ENCODE peak calls at places on chromosomes 5 and 9, in six cellular contexts. X is heart left ventricle; L is sigmoid colon; S is psoas muscle; M is CD4-positive, CD25-positive, alpha-beta regulatory T cell; Z is GM23248. F is an unnamed sample.

GRCh38 chr5:179840766-179841165 is 17.9 kb downstream of the MRNIP start:
- DNase-seq in X (no peak), L (peak; percentile 64), S (no peak), M (no peak), Z (no peak), F (no peak)

GRCh38 chr5:107724642-107725041 is 53.9 kb upstream of the EFNA5 start:
- DNase-seq in X (no peak), L (no peak), S (no peak), M (no peak), Z (no peak), F (no peak)

GRCh38 chr5:164687391-164687790 is 1182.0 kb downstream of the MAT2B start:
- DNase-seq in X (no peak), L (no peak), S (no peak), M (no peak), Z (no peak), F (no peak)

GRCh38 chr5:174688441-174689354 is 35.7 kb upstream of the MSX2 start:
- DNase-seq in X (no peak), L (no peak), S (no peak), M (no peak), Z (no peak), F (no peak)

GRCh38 chr9:22052376-22052945 is 43.4 kb upstream of the CDKN2B start:
- DNase-seq in X (no peak), L (no peak), S (no peak), M (no peak), Z (peak; percentile 88), F (no peak)

GRCh38 chr9:7828344-7828743 is 28.8 kb upstream of the DMAC1 start:
- DNase-seq in X (no peak), L (no peak), S (no peak), M (no peak), Z (no peak), F (no peak)

GRCh38 chr5:114830114-114830513 is 339.6 kb downstream of the TRIM36 start:
- DNase-seq in X (no peak), L (no peak), S (no peak), M (no peak), Z (no peak), F (no peak)

GRCh38 chr5:173791878-173792277 is 96.3 kb upstream of the CPEB4 start:
- DNase-seq in X (no peak), L (no peak), S (no peak), M (no peak), Z (no peak), F (no peak)

GRCh38 chr9:127450831-127451680 is at the start of the genes LRSAM1 and RPL12:
- DNase-seq in X (peak; percentile 98), L (peak; percentile 99), S (peak; percentile 96), M (peak; percentile 95), Z (peak; percentile 96), F (peak; percentile 97)

GRCh38 chr9:27204578-27204977 is 92.4 kb downstream of the EQTN start:
- DNase-seq in X (no peak), L (no peak), S (no peak), M (no peak), Z (peak; percentile 62), F (no peak)

GRCh38 chr5:109703827-109704226 is 14.1 kb downstream of the MAN2A1 start:
- DNase-seq in X (no peak), L (no peak), S (no peak), M (no peak), Z (peak; percentile 28), F (no peak)

GRCh38 chr9:22044583-22044982 is 35.5 kb upstream of the CDKN2B start:
- DNase-seq in X (no peak), L (no peak), S (no peak), M (no peak), Z (peak; percentile 91), F (no peak)

DNA sequence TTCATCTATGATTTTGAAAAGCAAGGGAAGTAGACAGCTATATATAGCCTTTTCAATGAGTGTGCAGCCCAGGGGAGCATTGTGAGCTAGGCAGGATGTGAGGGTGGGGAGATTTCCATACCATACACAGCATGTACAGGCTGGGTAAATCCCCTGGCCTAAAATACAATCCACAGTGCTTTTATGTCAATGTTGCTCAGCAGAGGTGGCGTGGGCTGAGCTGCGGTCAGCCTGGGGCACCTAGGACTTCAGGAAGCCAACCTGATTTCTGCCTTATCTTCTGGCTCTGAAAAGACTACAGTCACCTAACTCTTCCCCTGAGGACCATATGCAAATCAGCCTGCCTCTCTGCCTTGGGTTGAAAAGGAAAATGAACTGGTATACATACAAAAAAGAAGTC is 6.3 kb upstream of the GARIN3 start:
- DNase-seq in X (no peak), L (no peak), S (no peak), M (peak; percentile 57), Z (no peak), F (peak; percentile 64)
- H3K27ac ChIP-seq in X (no peak overlapping the region), L (no peak overlapping the region), S (no peak overlapping the region), M (peak overlapping the region; percentile 89), Z (no peak overlapping the region), F (no peak overlapping the region)

DNA sequence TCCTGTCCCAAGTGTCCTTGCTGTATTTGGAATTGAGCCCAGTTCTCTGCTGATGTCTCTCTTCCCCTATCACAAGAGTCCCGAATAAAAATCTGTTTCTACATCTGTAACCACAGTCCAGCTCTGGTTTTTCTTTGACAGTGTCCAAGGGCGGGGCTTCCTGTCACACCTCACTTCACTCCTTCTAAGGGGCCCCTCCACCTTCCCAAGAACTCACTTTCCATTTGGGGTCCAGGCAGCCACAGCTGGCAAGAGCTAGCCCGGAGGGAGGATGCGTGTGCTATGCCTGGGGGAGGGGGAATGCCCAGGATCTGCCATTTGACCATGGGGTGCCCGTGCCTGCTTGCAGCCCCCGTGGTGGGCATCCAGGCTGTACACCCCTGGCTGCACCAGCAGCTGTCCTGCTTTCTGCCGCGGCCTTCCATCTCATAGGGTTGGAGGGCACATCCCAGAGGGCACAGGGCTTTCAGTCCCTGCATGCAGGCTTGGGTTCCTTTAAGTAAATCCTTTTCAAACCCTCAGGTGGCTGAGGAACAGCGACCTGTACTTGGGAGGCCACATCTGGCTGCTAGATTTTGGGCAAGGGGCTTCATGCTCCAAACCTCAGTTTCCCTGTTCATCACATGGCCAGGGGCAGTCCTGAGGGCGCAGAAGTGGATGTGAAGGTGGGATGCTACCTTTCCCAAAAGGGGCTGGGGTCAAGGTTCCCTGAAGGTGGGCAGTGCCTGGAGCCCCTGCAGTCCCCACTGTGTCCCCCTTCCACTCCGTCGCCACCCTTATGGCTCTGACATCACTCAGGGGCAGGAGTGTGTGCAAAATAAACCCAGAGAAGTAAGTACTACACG is 2.3 kb upstream of the CARD19 start:
- DNase-seq in X (peak; percentile 35), L (peak; percentile 65), S (no peak), M (no peak), Z (no peak), F (no peak)
- H3K4me3 ChIP-seq in X (no peak overlapping the region), L (no peak overlapping the region), S (no peak overlapping the region), M (no peak overlapping the region), Z (no peak overlapping the region), F (no peak overlapping the region)

DNA sequence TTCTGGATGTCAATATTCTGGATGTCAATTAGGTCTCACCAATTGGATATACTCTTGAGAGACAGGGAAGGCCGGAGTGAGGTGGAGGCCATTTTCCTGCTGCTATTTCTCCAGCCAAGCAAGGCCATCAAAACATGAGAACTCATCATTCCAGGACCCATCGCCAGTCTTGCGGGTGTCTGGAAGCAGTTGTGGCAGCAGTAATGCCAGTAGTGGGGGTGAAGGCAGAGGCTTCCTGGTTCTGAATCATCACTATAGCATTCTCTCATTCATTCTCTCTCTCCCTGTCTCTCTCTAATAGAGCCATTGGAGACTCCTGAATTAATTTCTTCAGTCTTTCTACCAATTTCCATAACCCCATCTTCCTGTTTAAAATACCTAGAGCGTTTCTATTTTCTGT is 71.8 kb downstream of the EGFLAM start:
- DNase-seq in X (no peak), L (no peak), S (no peak), M (no peak), Z (peak; percentile 72), F (no peak)
- H3K9me3 ChIP-seq in X (no peaks in the 10 kb centered on the region), L (no peaks in the 10 kb centered on the region), S (no peaks in the 10 kb centered on the region), M (no peaks in the 10 kb centered on the region), Z (no peaks in the 10 kb centered on the region), F (no peaks in the 10 kb centered on the region)

DNA sequence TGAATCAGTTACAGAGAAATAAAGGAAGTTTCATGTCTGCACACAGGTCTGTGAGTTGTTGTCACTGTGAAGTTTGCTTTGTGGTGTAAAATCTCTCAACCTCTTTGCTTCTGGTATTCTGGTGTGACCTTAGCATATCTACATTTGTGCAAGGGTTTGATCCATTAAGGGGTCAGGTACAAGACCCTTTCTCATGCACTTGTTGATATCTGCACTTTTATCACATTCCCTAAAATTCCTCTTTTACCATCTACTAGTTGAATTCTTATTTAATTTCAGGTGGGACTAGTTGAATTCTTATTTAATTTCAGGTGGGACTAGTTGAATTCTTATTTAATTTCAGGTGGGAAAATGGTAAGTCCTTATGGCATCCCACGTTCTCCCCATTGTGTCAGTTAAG is 306.7 kb upstream of the ZNF608 start:
- DNase-seq in X (no peak), L (no peak), S (no peak), M (no peak), Z (no peak), F (no peak)
- H3K27ac ChIP-seq in X (no peak overlapping the region), L (no peak overlapping the region), S (no peak overlapping the region), M (no peak overlapping the region), Z (no peak overlapping the region), F (no peak overlapping the region)

GRCh38 chr5:98774192-98775046 is 956 bp downstream of the RGMB start:
- DNase-seq in X (peak; percentile 59), L (peak; percentile 84), S (peak; percentile 71), M (peak; percentile 28), Z (peak; percentile 72), F (peak; percentile 44)

GRCh38 chr5:98779264-98779877 is 5.9 kb downstream of the RGMB start:
- DNase-seq in X (peak; percentile 32), L (no peak), S (no peak), M (no peak), Z (peak; percentile 44), F (no peak)

GRCh38 chr5:98775246-98775961 is 1.9 kb downstream of the RGMB start:
- DNase-seq in X (no peak), L (no peak), S (no peak), M (no peak), Z (no peak), F (no peak)

GRCh38 chr5:98775962-98776687 is 2.7 kb downstream of the RGMB start:
- DNase-seq in X (no peak), L (no peak), S (no peak), M (no peak), Z (peak; percentile 87), F (no peak)

GRCh38 chr5:98777295-98777694 is 3.8 kb downstream of the RGMB start:
- DNase-seq in X (no peak), L (no peak), S (no peak), M (no peak), Z (peak; percentile 41), F (no peak)
- H3K4me3 ChIP-seq in X (no peak overlapping the region), L (no peak overlapping the region), S (no peak overlapping the region), M (peak overlapping the region; percentile 28), Z (peak overlapping the region; percentile 99), F (no peak overlapping the region)

GRCh38 chr9:96437454-96437853 is 12.5 kb upstream of the HABP4 start:
- DNase-seq in X (no peak), L (no peak), S (no peak), M (no peak), Z (no peak), F (no peak)
- H3K9me3 ChIP-seq in X (no peaks in the 10 kb centered on the region), L (no peaks in the 10 kb centered on the region), S (no peaks in the 10 kb centered on the region), M (no peaks in the 10 kb centered on the region), Z (no peaks in the 10 kb centered on the region), F (no peaks in the 10 kb centered on the region)

F was measured in CD8-positive, alpha-beta memory T cell.